ENCODE peak calls at places on chromosomes 1 and 21, in nine cellular contexts. One of them, this sample, is unnamed. For H3K36me3, the result is how much of the 10 kb centered on the place peaks cover.

GRCh38 chr1:52683367-52683940 is 14.7 kb downstream of the COA7 start:
- DNase-seq in brain microvascular endothelial cell: no peak
- DNase-seq in colonic mucosa: no peak
- DNase-seq in mammary epithelial cell: no peak
- DNase-seq in ascending aorta: no peak
- DNase-seq in left ventricle myocardium inferior: no peak
- DNase-seq in fibroblast of lung: no peak
- DNase-seq in PC-9: no peak
- DNase-seq in heart left ventricle: no peak
- DNase-seq in this sample: no peak

GRCh38 chr1:29984544-29985375 is 738.6 kb downstream of the MATN1 start:
- DNase-seq in brain microvascular endothelial cell: no peak
- DNase-seq in colonic mucosa: peak
- DNase-seq in mammary epithelial cell: no peak
- DNase-seq in ascending aorta: no peak
- DNase-seq in left ventricle myocardium inferior: no peak
- DNase-seq in fibroblast of lung: no peak
- DNase-seq in PC-9: peak
- DNase-seq in heart left ventricle: no peak
- DNase-seq in this sample: no peak

GRCh38 chr1:208178091-208178529 is 66.1 kb downstream of the PLXNA2 start:
- DNase-seq in brain microvascular endothelial cell: no peak
- DNase-seq in colonic mucosa: peak
- DNase-seq in mammary epithelial cell: no peak
- DNase-seq in ascending aorta: no peak
- DNase-seq in left ventricle myocardium inferior: no peak
- DNase-seq in fibroblast of lung: peak
- DNase-seq in PC-9: peak
- DNase-seq in heart left ventricle: no peak
- DNase-seq in this sample: no peak

GRCh38 chr1:7538033-7538432 is 233.1 kb upstream of the VAMP3 start:
- DNase-seq in brain microvascular endothelial cell: peak
- DNase-seq in colonic mucosa: no peak
- DNase-seq in mammary epithelial cell: no peak
- DNase-seq in ascending aorta: no peak
- DNase-seq in left ventricle myocardium inferior: peak
- DNase-seq in fibroblast of lung: peak
- DNase-seq in PC-9: no peak
- DNase-seq in heart left ventricle: peak
- DNase-seq in this sample: no peak

GRCh38 chr1:15342568-15342967 is 67.1 kb upstream of the EFHD2 start:
- DNase-seq in brain microvascular endothelial cell: no peak
- DNase-seq in colonic mucosa: no peak
- DNase-seq in mammary epithelial cell: no peak
- DNase-seq in ascending aorta: no peak
- DNase-seq in left ventricle myocardium inferior: no peak
- DNase-seq in fibroblast of lung: no peak
- DNase-seq in PC-9: no peak
- DNase-seq in heart left ventricle: no peak
- DNase-seq in this sample: no peak

GRCh38 chr21:26061437-26061836 is 109.1 kb downstream of the APP start:
- DNase-seq in brain microvascular endothelial cell: no peak
- DNase-seq in colonic mucosa: no peak
- DNase-seq in mammary epithelial cell: no peak
- DNase-seq in ascending aorta: no peak
- DNase-seq in left ventricle myocardium inferior: no peak
- DNase-seq in fibroblast of lung: peak
- DNase-seq in PC-9: no peak
- DNase-seq in heart left ventricle: no peak
- DNase-seq in this sample: no peak

GRCh38 chr1:228351850-228352249 is 54.8 kb downstream of the TRIM11 start:
- DNase-seq in brain microvascular endothelial cell: no peak
- DNase-seq in colonic mucosa: no peak
- DNase-seq in mammary epithelial cell: no peak
- DNase-seq in ascending aorta: no peak
- DNase-seq in left ventricle myocardium inferior: peak
- DNase-seq in fibroblast of lung: no peak
- DNase-seq in PC-9: no peak
- DNase-seq in heart left ventricle: peak
- DNase-seq in this sample: no peak

GRCh38 chr21:37763298-37763697 is 153.0 kb downstream of the KCNJ6 start:
- DNase-seq in brain microvascular endothelial cell: no peak
- DNase-seq in colonic mucosa: no peak
- DNase-seq in mammary epithelial cell: no peak
- DNase-seq in ascending aorta: no peak
- DNase-seq in left ventricle myocardium inferior: no peak
- DNase-seq in fibroblast of lung: no peak
- DNase-seq in PC-9: no peak
- DNase-seq in heart left ventricle: no peak
- DNase-seq in this sample: no peak

GRCh38 chr21:44953628-44954021 is 13.8 kb downstream of the SLX9 start:
- DNase-seq in brain microvascular endothelial cell: no peak
- DNase-seq in colonic mucosa: no peak
- DNase-seq in mammary epithelial cell: no peak
- DNase-seq in ascending aorta: no peak
- DNase-seq in left ventricle myocardium inferior: peak
- DNase-seq in fibroblast of lung: no peak
- DNase-seq in PC-9: no peak
- DNase-seq in heart left ventricle: peak
- DNase-seq in this sample: no peak

GRCh38 chr1:192559115-192560006 is 16.2 kb upstream of the RGS1 start:
- DNase-seq in brain microvascular endothelial cell: peak
- DNase-seq in colonic mucosa: no peak
- DNase-seq in mammary epithelial cell: peak
- DNase-seq in ascending aorta: no peak
- DNase-seq in left ventricle myocardium inferior: no peak
- DNase-seq in fibroblast of lung: peak
- DNase-seq in PC-9: peak
- DNase-seq in heart left ventricle: no peak
- DNase-seq in this sample: peak

GRCh38 chr21:38825269-38825668 is 19.5 kb downstream of the ETS2 start:
- DNase-seq in brain microvascular endothelial cell: no peak
- DNase-seq in colonic mucosa: peak
- DNase-seq in mammary epithelial cell: no peak
- DNase-seq in ascending aorta: no peak
- DNase-seq in left ventricle myocardium inferior: no peak
- DNase-seq in fibroblast of lung: no peak
- DNase-seq in PC-9: no peak
- DNase-seq in heart left ventricle: no peak
- DNase-seq in this sample: no peak

GRCh38 chr1:198267056-198267455 is 110.3 kb downstream of the NEK7 start:
- DNase-seq in brain microvascular endothelial cell: no peak
- DNase-seq in colonic mucosa: no peak
- DNase-seq in mammary epithelial cell: no peak
- DNase-seq in ascending aorta: no peak
- DNase-seq in left ventricle myocardium inferior: no peak
- DNase-seq in fibroblast of lung: no peak
- DNase-seq in PC-9: no peak
- DNase-seq in heart left ventricle: no peak
- DNase-seq in this sample: no peak

GRCh38 chr1:51734899-51735745 is 118.2 kb downstream of the OSBPL9 start:
- DNase-seq in brain microvascular endothelial cell: no peak
- DNase-seq in colonic mucosa: no peak
- DNase-seq in mammary epithelial cell: no peak
- DNase-seq in ascending aorta: no peak
- DNase-seq in left ventricle myocardium inferior: no peak
- DNase-seq in fibroblast of lung: peak
- DNase-seq in PC-9: no peak
- DNase-seq in heart left ventricle: no peak
- DNase-seq in this sample: no peak

GRCh38 chr1:86616871-86617270 is 70.0 kb downstream of the CLCA4 start:
- DNase-seq in brain microvascular endothelial cell: no peak
- DNase-seq in colonic mucosa: peak
- DNase-seq in mammary epithelial cell: peak
- DNase-seq in ascending aorta: no peak
- DNase-seq in left ventricle myocardium inferior: no peak
- DNase-seq in fibroblast of lung: no peak
- DNase-seq in PC-9: peak
- DNase-seq in heart left ventricle: no peak
- DNase-seq in this sample: no peak

GRCh38 chr1:116806245-116806644 is 52.0 kb downstream of the CD2 start:
- DNase-seq in brain microvascular endothelial cell: no peak
- DNase-seq in colonic mucosa: no peak
- DNase-seq in mammary epithelial cell: no peak
- DNase-seq in ascending aorta: no peak
- DNase-seq in left ventricle myocardium inferior: no peak
- DNase-seq in fibroblast of lung: no peak
- DNase-seq in PC-9: no peak
- DNase-seq in heart left ventricle: no peak
- DNase-seq in this sample: no peak

GRCh38 chr1:199290186-199290585 is 651.3 kb downstream of the PTPRC start:
- DNase-seq in brain microvascular endothelial cell: peak
- DNase-seq in colonic mucosa: no peak
- DNase-seq in mammary epithelial cell: peak
- DNase-seq in ascending aorta: no peak
- DNase-seq in left ventricle myocardium inferior: no peak
- DNase-seq in fibroblast of lung: no peak
- DNase-seq in PC-9: no peak
- DNase-seq in heart left ventricle: no peak
- DNase-seq in this sample: no peak

GRCh38 chr1:203268901-203269653 is 36.2 kb upstream of the BTG2 start:
- DNase-seq in brain microvascular endothelial cell: peak
- DNase-seq in colonic mucosa: peak
- DNase-seq in mammary epithelial cell: peak
- DNase-seq in ascending aorta: no peak
- DNase-seq in left ventricle myocardium inferior: no peak
- DNase-seq in fibroblast of lung: peak
- DNase-seq in PC-9: peak
- DNase-seq in heart left ventricle: no peak
- DNase-seq in this sample: no peak

GRCh38 chr1:236759252-236759859 is 35.7 kb upstream of the MTR start:
- DNase-seq in brain microvascular endothelial cell: peak
- DNase-seq in colonic mucosa: no peak
- DNase-seq in mammary epithelial cell: peak
- DNase-seq in ascending aorta: no peak
- DNase-seq in left ventricle myocardium inferior: no peak
- DNase-seq in fibroblast of lung: peak
- DNase-seq in PC-9: no peak
- DNase-seq in heart left ventricle: no peak
- DNase-seq in this sample: no peak

GRCh38 chr1:52551476-52552235 is 1.2 kb downstream of the TUT4 start:
- DNase-seq in brain microvascular endothelial cell: peak
- DNase-seq in colonic mucosa: peak
- DNase-seq in mammary epithelial cell: peak
- DNase-seq in ascending aorta: no peak
- DNase-seq in left ventricle myocardium inferior: no peak
- DNase-seq in fibroblast of lung: peak
- DNase-seq in PC-9: no peak
- DNase-seq in heart left ventricle: no peak
- DNase-seq in this sample: no peak

GRCh38 chr1:189775343-189775742 is 702.3 kb downstream of the BRINP3 start:
- DNase-seq in brain microvascular endothelial cell: peak
- DNase-seq in colonic mucosa: no peak
- DNase-seq in mammary epithelial cell: peak
- DNase-seq in ascending aorta: no peak
- DNase-seq in left ventricle myocardium inferior: no peak
- DNase-seq in fibroblast of lung: peak
- DNase-seq in PC-9: no peak
- DNase-seq in heart left ventricle: no peak
- DNase-seq in this sample: no peak

GRCh38 chr1:18926315-18927081 is 24.1 kb upstream of the ALDH4A1 start:
- DNase-seq in brain microvascular endothelial cell: peak
- DNase-seq in colonic mucosa: peak
- DNase-seq in mammary epithelial cell: peak
- DNase-seq in ascending aorta: peak
- DNase-seq in left ventricle myocardium inferior: peak
- DNase-seq in fibroblast of lung: peak
- DNase-seq in PC-9: peak
- DNase-seq in heart left ventricle: peak
- DNase-seq in this sample: peak

GRCh38 chr1:220787069-220787614 is 429 bp downstream of the MTARC1 start:
- DNase-seq in brain microvascular endothelial cell: no peak
- DNase-seq in colonic mucosa: peak
- DNase-seq in mammary epithelial cell: peak
- DNase-seq in ascending aorta: peak
- DNase-seq in left ventricle myocardium inferior: no peak
- DNase-seq in fibroblast of lung: no peak
- DNase-seq in PC-9: peak
- DNase-seq in heart left ventricle: no peak
- DNase-seq in this sample: no peak
- H3K4me3 ChIP-seq in brain microvascular endothelial cell: peak
- H3K4me3 ChIP-seq in colonic mucosa: peak
- H3K4me3 ChIP-seq in mammary epithelial cell: peak
- H3K4me3 ChIP-seq in ascending aorta: peak
- H3K4me3 ChIP-seq in left ventricle myocardium inferior: peak
- H3K4me3 ChIP-seq in fibroblast of lung: peak
- H3K4me3 ChIP-seq in PC-9: peak
- H3K4me3 ChIP-seq in heart left ventricle: peak
- H3K4me3 ChIP-seq in this sample: peak

GRCh38 chr1:225441314-225442119 is 13.7 kb upstream of the LBR start:
- DNase-seq in brain microvascular endothelial cell: no peak
- DNase-seq in colonic mucosa: peak
- DNase-seq in mammary epithelial cell: no peak
- DNase-seq in ascending aorta: peak
- DNase-seq in left ventricle myocardium inferior: no peak
- DNase-seq in fibroblast of lung: no peak
- DNase-seq in PC-9: no peak
- DNase-seq in heart left ventricle: no peak
- DNase-seq in this sample: no peak
- TF ChIP-seq CTCF in brain microvascular endothelial cell: peak
- TF ChIP-seq CTCF in colonic mucosa: no peak
- TF ChIP-seq CTCF in mammary epithelial cell: peak
- TF ChIP-seq CTCF in ascending aorta: no peak
- TF ChIP-seq CTCF in left ventricle myocardium inferior: no peak
- TF ChIP-seq CTCF in fibroblast of lung: peak
- TF ChIP-seq CTCF in PC-9: no peak
- TF ChIP-seq CTCF in heart left ventricle: no peak
- TF ChIP-seq CTCF in this sample: peak

GRCh38 chr1:12112711-12113161 is 49.6 kb downstream of the TNFRSF8 start:
- DNase-seq in brain microvascular endothelial cell: peak
- DNase-seq in colonic mucosa: no peak
- DNase-seq in mammary epithelial cell: peak
- DNase-seq in ascending aorta: no peak
- DNase-seq in left ventricle myocardium inferior: no peak
- DNase-seq in fibroblast of lung: peak
- DNase-seq in PC-9: no peak
- DNase-seq in heart left ventricle: no peak
- DNase-seq in this sample: no peak
- H3K36me3 ChIP-seq in brain microvascular endothelial cell: under half
- H3K36me3 ChIP-seq in colonic mucosa: under half
- H3K36me3 ChIP-seq in mammary epithelial cell: under half
- H3K36me3 ChIP-seq in ascending aorta: under half
- H3K36me3 ChIP-seq in left ventricle myocardium inferior: under half
- H3K36me3 ChIP-seq in fibroblast of lung: under half
- H3K36me3 ChIP-seq in PC-9: under half
- H3K36me3 ChIP-seq in heart left ventricle: under half
- H3K36me3 ChIP-seq in this sample: under half

DNA sequence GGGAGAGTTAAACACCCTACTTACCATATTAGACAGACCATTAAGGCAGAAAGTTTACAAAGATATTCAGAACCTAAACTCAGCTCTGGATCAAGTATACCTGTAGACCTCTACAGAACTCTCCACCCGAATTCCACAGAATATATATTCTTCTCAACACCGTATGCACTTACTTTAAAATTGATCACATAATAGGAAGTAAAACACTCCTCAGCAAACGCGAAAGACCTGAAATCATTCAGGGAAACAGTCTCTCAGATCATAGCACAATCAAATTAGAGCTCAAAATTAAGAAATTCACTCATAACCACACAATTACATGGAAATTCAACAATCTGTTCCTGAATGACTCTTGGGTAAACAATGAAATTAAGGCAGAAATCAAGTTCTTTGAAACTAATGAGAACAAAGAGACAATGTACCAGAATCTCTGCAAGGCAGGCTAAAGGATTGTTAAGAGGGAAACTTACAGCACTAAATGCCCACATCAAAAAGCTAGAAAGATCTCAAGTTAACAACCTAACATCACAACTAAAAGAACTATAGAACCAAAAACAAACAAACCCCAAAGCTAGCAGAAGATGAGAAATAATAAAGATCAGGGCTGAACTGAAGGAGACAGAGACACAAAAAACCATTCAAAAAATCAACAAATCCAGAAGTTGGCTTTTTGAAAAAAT is 19.1 kb downstream of the CD84 start:
- DNase-seq in brain microvascular endothelial cell: no peak
- DNase-seq in colonic mucosa: no peak
- DNase-seq in mammary epithelial cell: no peak
- DNase-seq in ascending aorta: no peak
- DNase-seq in left ventricle myocardium inferior: no peak
- DNase-seq in fibroblast of lung: no peak
- DNase-seq in PC-9: no peak
- DNase-seq in heart left ventricle: no peak
- DNase-seq in this sample: no peak
- H3K4me3 ChIP-seq in brain microvascular endothelial cell: no peak
- H3K4me3 ChIP-seq in colonic mucosa: no peak
- H3K4me3 ChIP-seq in mammary epithelial cell: no peak
- H3K4me3 ChIP-seq in ascending aorta: no peak
- H3K4me3 ChIP-seq in left ventricle myocardium inferior: no peak
- H3K4me3 ChIP-seq in fibroblast of lung: no peak
- H3K4me3 ChIP-seq in PC-9: no peak
- H3K4me3 ChIP-seq in heart left ventricle: no peak
- H3K4me3 ChIP-seq in this sample: no peak